ENCODE peak calls at places on chromosomes 12 and 14, in four cellular contexts. W is H1, D is HepG2, O is HCT116. U is an unnamed sample.

GRCh38 chr12:8493084-8493483 is 20.2 kb upstream of the CLEC4D start:
- DNase-seq in W (no peak), D (no peak), O (no peak), U (no peak)

GRCh38 chr12:11648514-11649412 is 711 bp upstream of the ETV6 start:
- DNase-seq in W (peak), D (peak), O (peak), U (peak)

GRCh38 chr12:104890463-104891096 is 67.5 kb downstream of the SLC41A2 start:
- DNase-seq in W (no peak), D (no peak), O (no peak), U (no peak)

GRCh38 chr12:15712823-15713663 is 76.1 kb downstream of the EPS8 start:
- DNase-seq in W (no peak), D (peak), O (no peak), U (no peak)

GRCh38 chr12:101750152-101750551 is 10.9 kb upstream of the SYCP3 start:
- DNase-seq in W (no peak), D (no peak), O (no peak), U (no peak)

GRCh38 chr14:87888136-87888999 is 104.6 kb downstream of the GALC start:
- DNase-seq in W (peak), D (peak), O (no peak), U (peak)

GRCh38 chr14:67766035-67766680 is 50.2 kb downstream of the ZFYVE26 start:
- DNase-seq in W (no peak), D (no peak), O (no peak), U (no peak)

GRCh38 chr14:90503582-90503981 is 106.8 kb downstream of the CALM1 start:
- DNase-seq in W (no peak), D (no peak), O (no peak), U (no peak)

GRCh38 chr12:75481774-75482173 is 1.2 kb downstream of the GLIPR1 start:
- DNase-seq in W (no peak), D (no peak), O (no peak), U (no peak)

GRCh38 chr12:69161835-69162234 is 77.5 kb upstream of the CPSF6 start:
- DNase-seq in W (no peak), D (no peak), O (no peak), U (no peak)

GRCh38 chr12:94749890-94750289 is 99.5 kb upstream of the TMCC3 start:
- DNase-seq in W (no peak), D (no peak), O (no peak), U (no peak)

GRCh38 chr14:54549862-54550261 is 17.1 kb upstream of the SAMD4A start:
- DNase-seq in W (no peak), D (no peak), O (no peak), U (no peak)

GRCh38 chr14:99589651-99590530 is 14.1 kb downstream of the CCDC85C start:
- DNase-seq in W (no peak), D (no peak), O (no peak), U (no peak)

GRCh38 chr12:14366211-14366762 is 805 bp downstream of the ATF7IP start:
- DNase-seq in W (no peak), D (peak), O (no peak), U (no peak)

GRCh38 chr12:58176296-58176869 is 235.0 kb downstream of the ATP23 start:
- DNase-seq in W (peak), D (peak), O (peak), U (peak)

GRCh38 chr12:32671930-32672785 is 6.9 kb upstream of the DNM1L start:
- DNase-seq in W (no peak), D (peak), O (peak), U (peak)

GRCh38 chr12:131218291-131219172 is 264.8 kb downstream of the ADGRD1 start:
- DNase-seq in W (no peak), D (no peak), O (no peak), U (peak)

GRCh38 chr14:30069536-30069935 is 141.9 kb upstream of the PRKD1 start:
- DNase-seq in W (no peak), D (no peak), O (no peak), U (no peak)

GRCh38 chr12:9687228-9687627 is 17.7 kb downstream of the CLEC2D start:
- DNase-seq in W (no peak), D (no peak), O (peak), U (peak)

GRCh38 chr14:75871181-75871880 is 110.5 kb downstream of the TGFB3 start:
- DNase-seq in W (no peak), D (no peak), O (no peak), U (no peak)

GRCh38 chr12:2523317-2523716 is 271.5 kb upstream of the FKBP4 start:
- DNase-seq in W (no peak), D (no peak), O (no peak), U (no peak)

GRCh38 chr14:91869556-91869955 is 2.2 kb upstream of the TC2N start:
- DNase-seq in W (no peak), D (peak), O (no peak), U (no peak)

GRCh38 chr14:101737414-101738367 is 23.8 kb upstream of the PPP2R5C start:
- DNase-seq in W (no peak), D (no peak), O (no peak), U (no peak)

GRCh38 chr14:101740981-101741380 is 20.5 kb upstream of the PPP2R5C start:
- DNase-seq in W (no peak), D (no peak), O (no peak), U (no peak)

GRCh38 chr14:101739446-101740141 is 21.9 kb upstream of the PPP2R5C start:
- DNase-seq in W (no peak), D (no peak), O (no peak), U (no peak)

GRCh38 chr14:101736585-101736984 is 24.9 kb upstream of the PPP2R5C start:
- DNase-seq in W (no peak), D (no peak), O (no peak), U (no peak)

GRCh38 chr14:101738921-101739320 is 22.6 kb upstream of the PPP2R5C start:
- DNase-seq in W (no peak), D (no peak), O (no peak), U (no peak)
- TF ChIP-seq FOSL1 in W (no peak), D (no peak), O (no peak), U (no peak)

DNA sequence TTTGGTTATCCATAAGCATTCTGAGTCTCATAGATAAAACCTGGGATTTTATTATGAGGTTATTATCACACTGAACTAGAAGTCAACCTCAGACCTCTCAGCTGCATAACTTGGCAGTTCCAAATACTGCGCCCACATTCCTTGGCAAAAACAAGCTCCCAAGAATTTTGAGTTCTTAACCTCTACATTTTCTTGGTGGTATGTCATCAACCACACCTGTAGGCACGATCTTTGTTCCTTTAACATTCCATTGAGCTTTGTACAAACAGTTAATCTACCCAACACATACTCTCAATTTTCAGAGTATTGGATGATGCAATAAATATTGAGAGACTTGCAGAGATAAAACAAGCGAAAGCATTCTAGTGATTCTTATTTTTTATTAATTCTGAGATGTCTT is 371.8 kb upstream of the PRICKLE1 start:
- DNase-seq in W (peak), D (peak), O (peak), U (no peak)
- TF ChIP-seq FOSL1 in W (no peak), D (no peak), O (peak), U (no peak)

DNA sequence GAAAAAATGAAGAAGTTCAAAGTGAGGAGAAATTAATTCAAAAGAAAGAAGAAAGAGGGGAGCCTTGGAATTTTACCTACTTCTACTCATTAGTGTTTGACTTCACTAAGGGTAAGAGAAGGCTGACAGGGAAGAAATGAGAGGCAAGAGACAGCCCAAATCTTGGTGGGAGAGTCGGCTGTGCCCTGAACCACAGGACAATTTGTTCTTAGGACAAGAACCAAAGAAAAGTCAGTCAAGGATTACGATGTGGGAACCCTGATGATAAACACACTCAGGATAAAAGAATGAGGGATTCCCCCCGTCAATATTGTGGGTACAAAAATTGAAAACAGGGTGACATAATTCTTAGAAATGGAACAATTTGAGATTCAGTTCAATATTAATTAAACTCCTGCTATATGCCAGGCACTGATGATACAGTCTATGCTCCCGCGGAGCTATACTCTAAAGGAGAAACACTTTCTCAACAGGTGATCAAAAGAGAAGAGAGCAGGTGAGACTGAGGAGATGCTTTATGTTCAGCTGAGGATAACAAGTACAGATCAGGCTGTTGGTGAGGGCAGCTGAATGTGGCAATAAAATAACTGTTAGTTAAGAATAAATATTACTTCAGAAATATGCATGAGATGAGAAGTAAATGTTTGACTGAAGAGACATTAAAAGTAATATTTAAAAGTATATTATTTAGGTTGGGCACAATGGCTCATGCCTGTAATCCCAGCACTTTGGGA is 175.4 kb downstream of the SLC25A21 start:
- DNase-seq in W (no peak), D (no peak), O (no peak), U (no peak)
- TF ChIP-seq FOSL1 in W (no peak), D (no peak), O (no peak), U (no peak)

GRCh38 chr14:79443602-79444001 is 767.7 kb downstream of the DIO2 start:
- DNase-seq in W (no peak), D (no peak), O (no peak), U (no peak)

GRCh38 chr14:79451601-79452000 is 759.7 kb downstream of the DIO2 start:
- DNase-seq in W (no peak), D (no peak), O (no peak), U (no peak)

GRCh38 chr14:79448922-79449321 is 762.4 kb downstream of the DIO2 start:
- DNase-seq in W (no peak), D (no peak), O (no peak), U (no peak)
- TF ChIP-seq FOSL1 in W (no peak), D (no peak), O (no peak), U (no peak)

U was measured in K562.